ENCODE peak calls at places on chromosomes 6 and 20, in seven cellular contexts. Q is HFF-Myc, K is GM18507, N is EL, S is cardiac fibroblast, B is NCI-H748 treated with DMSO at 0.1 percent for 48 hours, A is mucosa of gallbladder. M is an unnamed sample.

GRCh38 chr20:32474009-32474716 is 111.0 kb downstream of the NOL4L start:
- DNase-seq in K (no peak), B (no peak), S (no peak), N (no peak), Q (no peak), A (no peak), M (no peak)

GRCh38 chr6:136592930-136593673 is 42.9 kb upstream of the MAP7 start:
- DNase-seq in K (no peak), Q (no peak), B (no peak), N (peak), S (peak), A (no peak), M (no peak)

GRCh38 chr20:61628901-61629300 is 376.8 kb downstream of the CDH4 start:
- DNase-seq in B (no peak), Q (no peak), K (no peak), N (no peak), S (no peak), A (no peak), M (no peak)

GRCh38 chr6:133040025-133040838 is 200.9 kb upstream of the EYA4 start:
- DNase-seq in N (peak), A (no peak), B (no peak), Q (no peak), K (no peak), S (peak), M (no peak)

GRCh38 chr20:3532089-3532615 is 61.3 kb downstream of the ATRN start:
- DNase-seq in Q (no peak), S (no peak), A (no peak), B (no peak), N (no peak), K (no peak), M (no peak)

GRCh38 chr6:168047841-168048723 is 30.9 kb downstream of the FRMD1 start:
- DNase-seq in K (no peak), B (no peak), Q (no peak), N (no peak), A (no peak), S (no peak), M (no peak)

GRCh38 chr6:137494281-137494966 is at the start of gene OLIG3:
- DNase-seq in N (no peak), S (no peak), K (no peak), B (no peak), Q (no peak), A (no peak), M (no peak)

GRCh38 chr6:167465497-167465896 is 140.6 kb downstream of the TTLL2 start:
- DNase-seq in Q (no peak), K (no peak), S (no peak), B (no peak), N (no peak), A (no peak), M (no peak)

GRCh38 chr6:5036309-5036708 is 32.5 kb upstream of the RPP40 start:
- DNase-seq in S (peak), K (no peak), N (peak), Q (no peak), B (peak), A (no peak), M (peak)

GRCh38 chr20:47126709-47127108 is 229.8 kb downstream of the ZMYND8 start:
- DNase-seq in Q (no peak), S (peak), K (no peak), A (no peak), B (no peak), N (peak), M (no peak)

GRCh38 chr6:19613678-19614077 is 223.5 kb upstream of the ID4 start:
- DNase-seq in A (no peak), B (no peak), N (no peak), S (peak), Q (no peak), K (no peak), M (no peak)

GRCh38 chr20:49475979-49476378 is 6.5 kb downstream of the KCNB1 start:
- DNase-seq in Q (no peak), N (peak), B (no peak), S (no peak), K (no peak), A (no peak), M (no peak)

GRCh38 chr20:61849376-61849775 is 216.3 kb downstream of the TAF4 start:
- DNase-seq in Q (no peak), A (no peak), B (no peak), K (no peak), N (no peak), S (no peak), M (no peak)

GRCh38 chr20:20731000-20731944 is 18.8 kb upstream of the RALGAPA2 start:
- DNase-seq in B (no peak), S (peak), N (no peak), K (no peak), A (no peak), Q (no peak), M (no peak)

M was measured in left colon.